ENCODE peak calls at places on chromosomes 13 and 19, in four cellular contexts. Q is cerebellar cortex, M is H7, C is foreskin keratinocyte. S is an unnamed sample.

GRCh38 chr19:42431486-42431885 is 4.3 kb upstream of the LIPE start:
- DNase-seq in M (no peak), C (no peak), Q (no peak), S (no peak)

GRCh38 chr13:52405767-52406494 is at the start of gene THSD1:
- DNase-seq in C (no peak), Q (no peak), M (peak; percentile 82), S (no peak)

GRCh38 chr13:81686877-81687276 is 1346.0 kb upstream of the SPRY2 start:
- DNase-seq in M (no peak), Q (peak; percentile 14), C (no peak), S (peak; percentile 6)

GRCh38 chr19:35043906-35044305 is 2.4 kb downstream of the HPN start:
- DNase-seq in Q (peak; percentile 33), M (no peak), C (no peak), S (no peak)

GRCh38 chr19:46515879-46516350 is 20.2 kb upstream of the PNMA8B start:
- DNase-seq in C (no peak), M (peak; percentile 86), Q (peak; percentile 30), S (no peak)

GRCh38 chr19:33395561-33396550 is 22.3 kb downstream of the CEBPG start:
- DNase-seq in M (peak; percentile 64), C (no peak), Q (no peak), S (no peak)

GRCh38 chr19:17944301-17944700 is 11.5 kb downstream of the CCDC124 start:
- DNase-seq in Q (no peak), M (no peak), C (peak; percentile 63), S (peak; percentile 27)

GRCh38 chr13:47117268-47117667 is 220.4 kb upstream of the HTR2A start:
- DNase-seq in M (no peak), C (no peak), Q (no peak), S (no peak)

GRCh38 chr13:41007359-41008118 is 11.6 kb downstream of the ELF1 start:
- DNase-seq in M (no peak), Q (no peak), C (no peak), S (no peak)

GRCh38 chr19:51311388-51312257 is at the start of gene IGLON5:
- DNase-seq in C (no peak), Q (peak; percentile 48), M (peak; percentile 99), S (no peak)

GRCh38 chr19:18558595-18558994 is 925 bp downstream of the KXD1 start:
- DNase-seq in M (peak; percentile 43), Q (no peak), C (no peak), S (no peak)

GRCh38 chr19:35107541-35107939 is 8.1 kb upstream of the FXYD3 start:
- DNase-seq in C (peak; percentile 72), M (no peak), Q (no peak), S (no peak)

GRCh38 chr13:58852076-58852475 is 1220.5 kb downstream of the PCDH17 start:
- DNase-seq in C (no peak), M (no peak), Q (no peak), S (peak; percentile 31)

GRCh38 chr13:61170791-61171330 is 244.8 kb downstream of the PCDH20 start:
- DNase-seq in M (no peak), Q (peak; percentile 8), C (no peak), S (no peak)

GRCh38 chr13:49996166-49996915 is 501 bp upstream of the TRIM13 start:
- DNase-seq in C (peak; percentile 58), Q (peak; percentile 83), M (peak; percentile 96), S (peak; percentile 76)

GRCh38 chr19:9945319-9945966 is 9.1 kb upstream of the OLFM2 start:
- DNase-seq in C (peak; percentile 86), M (peak; percentile 53), Q (peak; percentile 28), S (peak; percentile 100)

S was measured in astrocyte of the cerebellum.